ENCODE peak calls at places on chromosomes 4 and X, in eight cellular contexts. A is HFFc6; O is CD4-positive, alpha-beta T cell; Q is psoas muscle; U is fibroblast of lung; I is esophagus squamous epithelium; N is WERI-Rb-1; H is MCF 10A. S is an unnamed sample.

GRCh38 chr4:72641611-72642010 is 72.6 kb upstream of the ADAMTS3 start:
- DNase-seq in A (no peak), N (no peak), I (no peak), H (peak; percentile 36), U (peak; percentile 7), Q (no peak), O (no peak), S (no peak)

GRCh38 chr4:39621582-39621981 is 17.1 kb downstream of the SMIM14 start:
- DNase-seq in O (no peak), H (peak; percentile 81), I (no peak), A (peak; percentile 80), N (no peak), U (peak; percentile 81), Q (peak; percentile 75), S (no peak)

GRCh38 chrX:39008554-39008953 is 207.3 kb downstream of the MID1IP1 start:
- DNase-seq in O (no peak), A (no peak), N (no peak), H (no peak), U (no peak), Q (no peak), I (no peak), S (no peak)

GRCh38 chrX:53483838-53484420 is 49.8 kb upstream of the HSD17B10 start:
- DNase-seq in N (no peak), A (peak; percentile 8), O (no peak), H (no peak), I (no peak), Q (no peak), U (peak; percentile 68), S (no peak)

GRCh38 chr4:173420324-173420752 is 21.4 kb upstream of the SCRG1 start:
- DNase-seq in N (no peak), O (no peak), H (peak; percentile 31), U (peak; percentile 23), I (no peak), A (peak; percentile 16), Q (no peak), S (no peak)

GRCh38 chr4:102246416-102246815 is 98.9 kb downstream of the SLC39A8 start:
- DNase-seq in O (no peak), U (no peak), I (no peak), Q (no peak), H (no peak), A (no peak), N (no peak), S (no peak)

GRCh38 chr4:90184560-90184959 is 57.4 kb downstream of the CCSER1 start:
- DNase-seq in Q (no peak), H (no peak), O (no peak), U (no peak), I (no peak), A (no peak), N (no peak), S (no peak)

GRCh38 chr4:150256841-150257273 is 178.6 kb downstream of the DCLK2 start:
- DNase-seq in U (no peak), O (no peak), Q (no peak), I (no peak), H (peak; percentile 36), N (no peak), A (no peak), S (no peak)

GRCh38 chr4:15754323-15754722 is 23.8 kb upstream of the CD38 start:
- DNase-seq in H (no peak), U (peak; percentile 88), A (peak; percentile 45), O (no peak), Q (no peak), N (no peak), I (no peak), S (no peak)

GRCh38 chrX:97743014-97743413 is 859.3 kb downstream of the RPA4 start:
- DNase-seq in Q (no peak), A (no peak), O (no peak), U (no peak), I (no peak), H (peak; percentile 10), N (peak; percentile 46), S (no peak)
- TF ChIP-seq CTCF in Q (no peak), A (peak; percentile 14), O (no peak), U (no peak), I (no peak), H (no peak), N (peak; percentile 65), S (no peak)

DNA sequence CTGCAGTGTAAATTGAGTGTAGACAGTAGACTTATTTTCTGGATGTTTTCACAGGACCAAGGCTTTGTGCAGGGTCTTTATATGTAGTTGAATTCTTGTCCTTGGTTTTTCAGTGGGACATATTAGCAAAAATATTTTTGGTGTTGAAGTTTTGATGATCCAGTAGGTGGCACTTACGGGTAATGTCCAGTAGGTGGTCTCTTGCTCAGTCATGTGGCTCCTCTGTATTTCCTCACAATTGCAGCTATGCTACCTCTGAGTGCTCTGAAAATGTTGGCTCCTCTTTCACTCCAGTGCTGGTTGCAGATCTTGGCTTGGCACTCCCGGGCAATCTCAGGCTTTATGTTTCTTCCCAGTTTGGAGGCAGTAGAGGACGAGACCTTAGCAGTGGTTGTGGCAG is 419.8 kb upstream of the AMOT start:
- DNase-seq in U (no peak), I (no peak), O (no peak), N (no peak), H (peak; percentile 14), A (no peak), Q (no peak), S (no peak)
- TF ChIP-seq CTCF in U (no peak), I (no peak), O (no peak), N (peak; percentile 66), H (no peak), A (no peak), Q (no peak), S (no peak)

DNA sequence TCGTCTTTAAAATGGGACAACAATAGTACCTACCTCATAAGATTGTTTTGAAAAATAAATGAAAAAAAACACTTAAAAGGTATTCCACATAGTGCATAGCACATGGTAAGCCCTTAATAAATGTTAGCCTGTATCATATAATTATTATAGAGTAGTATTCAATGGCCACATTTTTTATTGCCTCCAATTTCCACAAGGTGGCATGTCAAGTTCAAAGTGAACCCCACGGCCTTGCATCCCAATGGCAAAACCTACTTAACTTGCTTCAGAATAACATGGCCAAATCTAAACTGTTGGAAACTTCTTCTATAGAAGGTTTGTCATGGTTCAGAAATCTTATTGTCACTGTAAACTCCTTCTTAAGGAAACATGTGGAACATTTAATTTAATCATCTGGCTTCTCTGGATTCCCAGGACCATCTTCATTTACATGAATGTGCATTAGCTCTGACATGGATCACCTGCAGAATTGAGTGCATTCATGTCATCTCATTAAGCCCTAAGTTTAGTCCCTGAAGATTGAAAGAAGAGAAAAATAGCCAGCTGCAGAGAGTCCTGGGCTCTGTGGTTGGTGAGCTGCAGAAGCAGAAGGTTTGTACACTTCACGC is 60.9 kb downstream of the ANXA3 start:
- DNase-seq in A (peak; percentile 45), U (peak; percentile 45), I (peak; percentile 0), H (peak; percentile 68), N (no peak), Q (no peak), O (no peak), S (no peak)
- TF ChIP-seq CTCF in A (peak; percentile 82), U (peak; percentile 63), I (peak; percentile 72), H (peak; percentile 56), N (peak; percentile 22), Q (peak; percentile 60), O (peak; percentile 49), S (peak; percentile 65)

DNA sequence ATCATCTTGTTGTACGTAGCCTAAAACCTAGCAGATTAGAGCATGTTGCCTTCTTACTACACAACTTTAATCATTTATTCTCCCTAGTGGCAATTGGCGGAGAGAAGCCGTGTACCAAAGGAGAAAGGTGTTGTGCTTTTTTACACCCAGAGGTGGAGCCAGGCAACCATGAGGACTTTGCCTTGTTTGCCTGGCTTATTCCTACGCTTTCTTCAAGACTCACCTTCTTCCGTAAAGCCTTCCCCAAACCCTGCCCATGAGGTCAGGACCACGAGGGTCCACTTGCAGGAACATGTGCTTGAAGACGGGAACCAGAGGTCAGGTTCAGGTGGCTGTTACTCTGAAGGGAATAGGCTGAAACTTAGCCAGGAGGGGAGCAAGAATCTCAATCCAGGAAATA is 290.5 kb downstream of the RAB28 start:
- DNase-seq in U (no peak), A (no peak), Q (no peak), O (no peak), N (no peak), H (no peak), I (no peak), S (no peak)
- TF ChIP-seq CTCF in U (no peak), A (no peak), Q (no peak), O (no peak), N (peak; percentile 45), H (no peak), I (no peak), S (no peak)

GRCh38 chr4:99205104-99205979 is 13.7 kb downstream of the ADH6 start:
- DNase-seq in Q (no peak), A (no peak), N (peak; percentile 25), U (no peak), H (peak; percentile 83), I (no peak), O (no peak), S (no peak)

GRCh38 chr4:99200148-99200547 is 18.9 kb downstream of the ADH6 start:
- DNase-seq in I (no peak), N (no peak), H (no peak), O (no peak), A (no peak), Q (no peak), U (no peak), S (no peak)

GRCh38 chr4:99202094-99202493 is 17.0 kb downstream of the ADH6 start:
- DNase-seq in A (no peak), Q (no peak), H (no peak), O (no peak), U (no peak), N (no peak), I (no peak), S (no peak)

GRCh38 chr4:99202536-99202935 is 16.5 kb downstream of the ADH6 start:
- DNase-seq in I (no peak), Q (no peak), A (no peak), H (peak; percentile 69), N (no peak), O (no peak), U (no peak), S (no peak)

DNA sequence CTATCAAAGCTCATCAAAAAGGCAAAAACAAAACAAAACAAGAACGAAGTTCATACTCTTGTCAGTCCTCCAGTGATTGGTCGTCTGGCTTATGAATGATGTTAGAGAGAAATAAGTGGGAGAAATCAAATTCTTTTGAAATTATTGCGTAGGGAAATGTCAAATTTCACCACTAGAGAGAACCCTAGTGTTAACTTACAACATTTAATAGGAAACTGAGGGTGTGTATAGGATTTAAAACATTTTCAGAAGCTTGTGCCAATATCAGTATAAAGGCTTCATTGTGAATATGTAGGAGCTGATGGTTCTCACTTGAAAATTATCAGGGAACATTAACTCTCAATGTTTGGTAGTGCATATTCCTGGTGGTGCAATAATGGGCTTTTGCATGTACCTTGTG is 17.4 kb downstream of the ADH6 start:
- DNase-seq in U (no peak), A (no peak), O (no peak), I (no peak), H (peak; percentile 21), N (no peak), Q (no peak), S (no peak)
- TF ChIP-seq CTCF in U (peak; percentile 13), A (peak; percentile 51), O (no peak), I (peak; percentile 22), H (no peak), N (no peak), Q (no peak), S (no peak)